ENCODE peak calls at places on chromosomes 4 and X, in seven cellular contexts. One of them, this sample, is unnamed.

GRCh38 chr4:164116286-164116685 is 621.8 kb downstream of the TMA16 start:
- DNase-seq in endodermal cell: no peak
- DNase-seq in heart left ventricle: no peak
- DNase-seq in transverse colon: no peak
- DNase-seq in sigmoid colon: no peak
- DNase-seq in brain microvascular endothelial cell: no peak
- DNase-seq in left lung: no peak
- DNase-seq in this sample: no peak

GRCh38 chrX:118164138-118164537 is 47.5 kb upstream of the KLHL13 start:
- DNase-seq in endodermal cell: no peak
- DNase-seq in heart left ventricle: no peak
- DNase-seq in transverse colon: no peak
- DNase-seq in sigmoid colon: no peak
- DNase-seq in brain microvascular endothelial cell: no peak
- DNase-seq in left lung: no peak
- DNase-seq in this sample: no peak

GRCh38 chr4:56129431-56129861 is 180.7 kb downstream of the CEP135 start:
- DNase-seq in endodermal cell: peak; percentile 87
- DNase-seq in heart left ventricle: no peak
- DNase-seq in transverse colon: peak; percentile 77
- DNase-seq in sigmoid colon: no peak
- DNase-seq in brain microvascular endothelial cell: no peak
- DNase-seq in left lung: no peak
- DNase-seq in this sample: no peak

GRCh38 chr4:131119661-131120060 is 2023.7 kb downstream of the C4orf33 start:
- DNase-seq in endodermal cell: no peak
- DNase-seq in heart left ventricle: no peak
- DNase-seq in transverse colon: no peak
- DNase-seq in sigmoid colon: no peak
- DNase-seq in brain microvascular endothelial cell: no peak
- DNase-seq in left lung: no peak
- DNase-seq in this sample: no peak

GRCh38 chrX:120200851-120201250 is 42.4 kb downstream of the RHOXF2 start:
- DNase-seq in endodermal cell: no peak
- DNase-seq in heart left ventricle: no peak
- DNase-seq in transverse colon: no peak
- DNase-seq in sigmoid colon: no peak
- DNase-seq in brain microvascular endothelial cell: no peak
- DNase-seq in left lung: no peak
- DNase-seq in this sample: no peak

GRCh38 chrX:50081282-50081955 is 119.4 kb downstream of the AKAP4 start:
- DNase-seq in endodermal cell: peak; percentile 76
- DNase-seq in heart left ventricle: no peak
- DNase-seq in transverse colon: peak; percentile 27
- DNase-seq in sigmoid colon: no peak
- DNase-seq in brain microvascular endothelial cell: peak; percentile 5
- DNase-seq in left lung: peak; percentile 40
- DNase-seq in this sample: peak; percentile 66

GRCh38 chr4:151195801-151196200 is 81.2 kb upstream of the PRSS48 start:
- DNase-seq in endodermal cell: no peak
- DNase-seq in heart left ventricle: no peak
- DNase-seq in transverse colon: no peak
- DNase-seq in sigmoid colon: no peak
- DNase-seq in brain microvascular endothelial cell: peak; percentile 25
- DNase-seq in left lung: no peak
- DNase-seq in this sample: no peak

GRCh38 chrX:45851434-45851991 is 650.8 kb upstream of the DIPK2B start:
- DNase-seq in endodermal cell: peak; percentile 82
- DNase-seq in heart left ventricle: peak; percentile 57
- DNase-seq in transverse colon: peak; percentile 27
- DNase-seq in sigmoid colon: no peak
- DNase-seq in brain microvascular endothelial cell: no peak
- DNase-seq in left lung: peak; percentile 81
- DNase-seq in this sample: peak; percentile 62

GRCh38 chrX:45669715-45670360 is 469.2 kb upstream of the DIPK2B start:
- DNase-seq in endodermal cell: no peak
- DNase-seq in heart left ventricle: no peak
- DNase-seq in transverse colon: no peak
- DNase-seq in sigmoid colon: no peak
- DNase-seq in brain microvascular endothelial cell: no peak
- DNase-seq in left lung: no peak
- DNase-seq in this sample: no peak

GRCh38 chrX:42944381-42944998 is 166.5 kb upstream of the PPP1R2C start:
- DNase-seq in endodermal cell: no peak
- DNase-seq in heart left ventricle: no peak
- DNase-seq in transverse colon: no peak
- DNase-seq in sigmoid colon: no peak
- DNase-seq in brain microvascular endothelial cell: no peak
- DNase-seq in left lung: no peak
- DNase-seq in this sample: no peak

GRCh38 chrX:150940844-150941495 is 42.2 kb upstream of the HMGB3 start:
- DNase-seq in endodermal cell: no peak
- DNase-seq in heart left ventricle: no peak
- DNase-seq in transverse colon: peak; percentile 32
- DNase-seq in sigmoid colon: no peak
- DNase-seq in brain microvascular endothelial cell: no peak
- DNase-seq in left lung: no peak
- DNase-seq in this sample: no peak

GRCh38 chr4:165541773-165542459 is 163.1 kb downstream of the CPE start:
- DNase-seq in endodermal cell: no peak
- DNase-seq in heart left ventricle: no peak
- DNase-seq in transverse colon: no peak
- DNase-seq in sigmoid colon: no peak
- DNase-seq in brain microvascular endothelial cell: no peak
- DNase-seq in left lung: no peak
- DNase-seq in this sample: no peak

GRCh38 chrX:39984191-39984956 is 113.4 kb downstream of the BCOR start:
- DNase-seq in endodermal cell: no peak
- DNase-seq in heart left ventricle: no peak
- DNase-seq in transverse colon: no peak
- DNase-seq in sigmoid colon: no peak
- DNase-seq in brain microvascular endothelial cell: no peak
- DNase-seq in left lung: no peak
- DNase-seq in this sample: no peak

GRCh38 chr4:89294583-89295244 is 12.9 kb downstream of the GPRIN3 start:
- DNase-seq in endodermal cell: no peak
- DNase-seq in heart left ventricle: no peak
- DNase-seq in transverse colon: no peak
- DNase-seq in sigmoid colon: no peak
- DNase-seq in brain microvascular endothelial cell: no peak
- DNase-seq in left lung: no peak
- DNase-seq in this sample: no peak

GRCh38 chr4:89298160-89298559 is 9.4 kb downstream of the GPRIN3 start:
- DNase-seq in endodermal cell: no peak
- DNase-seq in heart left ventricle: no peak
- DNase-seq in transverse colon: peak; percentile 66
- DNase-seq in sigmoid colon: no peak
- DNase-seq in brain microvascular endothelial cell: no peak
- DNase-seq in left lung: no peak
- DNase-seq in this sample: no peak

GRCh38 chr4:89296871-89297270 is 10.7 kb downstream of the GPRIN3 start:
- DNase-seq in endodermal cell: no peak
- DNase-seq in heart left ventricle: no peak
- DNase-seq in transverse colon: no peak
- DNase-seq in sigmoid colon: no peak
- DNase-seq in brain microvascular endothelial cell: no peak
- DNase-seq in left lung: no peak
- DNase-seq in this sample: no peak

GRCh38 chr4:89295415-89295927 is 12.1 kb downstream of the GPRIN3 start:
- DNase-seq in endodermal cell: no peak
- DNase-seq in heart left ventricle: no peak
- DNase-seq in transverse colon: no peak
- DNase-seq in sigmoid colon: no peak
- DNase-seq in brain microvascular endothelial cell: no peak
- DNase-seq in left lung: no peak
- DNase-seq in this sample: no peak

GRCh38 chr4:89296399-89296798 is 11.2 kb downstream of the GPRIN3 start:
- DNase-seq in endodermal cell: no peak
- DNase-seq in heart left ventricle: no peak
- DNase-seq in transverse colon: no peak
- DNase-seq in sigmoid colon: no peak
- DNase-seq in brain microvascular endothelial cell: no peak
- DNase-seq in left lung: no peak
- DNase-seq in this sample: no peak
- H3K27me3 ChIP-seq in endodermal cell: no peaks in the 10 kb centered on the region
- H3K27me3 ChIP-seq in heart left ventricle: no peaks in the 10 kb centered on the region
- H3K27me3 ChIP-seq in transverse colon: no peaks in the 10 kb centered on the region
- H3K27me3 ChIP-seq in sigmoid colon: no peaks in the 10 kb centered on the region
- H3K27me3 ChIP-seq in brain microvascular endothelial cell: no peaks in the 10 kb centered on the region
- H3K27me3 ChIP-seq in left lung: no peaks in the 10 kb centered on the region
- H3K27me3 ChIP-seq in this sample: no peaks in the 10 kb centered on the region

GRCh38 chrX:100650841-100651240 is 6.8 kb downstream of the SRPX2 start:
- DNase-seq in endodermal cell: no peak
- DNase-seq in heart left ventricle: no peak
- DNase-seq in transverse colon: no peak
- DNase-seq in sigmoid colon: no peak
- DNase-seq in brain microvascular endothelial cell: no peak
- DNase-seq in left lung: no peak
- DNase-seq in this sample: no peak

GRCh38 chrX:100648601-100649417 is 4.8 kb downstream of the SRPX2 start:
- DNase-seq in endodermal cell: peak; percentile 55
- DNase-seq in heart left ventricle: no peak
- DNase-seq in transverse colon: peak; percentile 20
- DNase-seq in sigmoid colon: no peak
- DNase-seq in brain microvascular endothelial cell: peak; percentile 82
- DNase-seq in left lung: no peak
- DNase-seq in this sample: no peak

GRCh38 chrX:100652266-100652665 is 8.3 kb downstream of the SRPX2 start:
- DNase-seq in endodermal cell: no peak
- DNase-seq in heart left ventricle: no peak
- DNase-seq in transverse colon: no peak
- DNase-seq in sigmoid colon: no peak
- DNase-seq in brain microvascular endothelial cell: no peak
- DNase-seq in left lung: no peak
- DNase-seq in this sample: no peak

GRCh38 chrX:100647739-100648138 is 3.7 kb downstream of the SRPX2 start:
- DNase-seq in endodermal cell: no peak
- DNase-seq in heart left ventricle: no peak
- DNase-seq in transverse colon: no peak
- DNase-seq in sigmoid colon: no peak
- DNase-seq in brain microvascular endothelial cell: no peak
- DNase-seq in left lung: no peak
- DNase-seq in this sample: no peak

DNA sequence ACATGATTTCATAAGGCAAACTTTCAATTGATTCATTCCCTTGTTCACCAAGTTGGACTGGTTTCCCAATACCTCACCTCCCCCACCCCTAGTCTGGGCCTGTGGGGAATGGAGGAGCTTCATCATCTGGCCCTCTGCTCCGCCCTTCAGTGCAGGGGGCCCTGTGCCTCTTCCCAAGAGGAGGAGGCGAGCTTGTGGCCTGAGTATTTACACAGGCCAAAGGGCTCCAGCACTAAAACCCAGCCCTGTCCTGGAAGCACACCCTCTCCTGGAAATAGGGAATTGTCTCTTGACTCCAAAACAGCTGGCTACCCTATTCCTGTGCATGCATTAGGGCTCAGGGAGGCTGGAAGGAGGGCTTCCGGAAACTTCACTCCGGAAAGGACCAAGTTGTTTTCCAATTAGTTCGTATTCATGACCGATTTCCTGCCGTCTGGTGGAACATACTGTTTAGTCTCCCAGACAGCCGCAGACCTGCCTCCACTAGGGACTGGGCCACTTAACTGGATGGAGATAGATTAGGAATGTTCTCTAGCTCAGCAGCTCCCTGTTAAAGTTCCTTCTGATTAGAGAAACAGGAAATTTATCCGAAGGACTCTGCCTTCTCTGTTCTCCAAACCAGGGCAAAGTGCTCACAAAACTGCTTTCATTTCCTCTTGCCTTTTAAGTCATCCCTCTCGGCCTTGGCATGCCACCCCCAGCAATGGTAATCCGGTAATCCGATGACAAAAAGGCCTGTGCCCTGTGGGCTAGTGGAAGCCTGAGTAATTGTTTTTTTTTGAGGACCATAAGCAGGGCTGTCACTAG is 5.8 kb downstream of the SRPX2 start:
- DNase-seq in endodermal cell: peak; percentile 58
- DNase-seq in heart left ventricle: peak; percentile 62
- DNase-seq in transverse colon: peak; percentile 75
- DNase-seq in sigmoid colon: peak; percentile 92
- DNase-seq in brain microvascular endothelial cell: peak; percentile 83
- DNase-seq in left lung: no peak
- DNase-seq in this sample: peak; percentile 78
- H3K27me3 ChIP-seq in endodermal cell: no peaks in the 10 kb centered on the region
- H3K27me3 ChIP-seq in heart left ventricle: no peaks in the 10 kb centered on the region
- H3K27me3 ChIP-seq in transverse colon: no peaks in the 10 kb centered on the region
- H3K27me3 ChIP-seq in sigmoid colon: no peaks in the 10 kb centered on the region
- H3K27me3 ChIP-seq in brain microvascular endothelial cell: no peaks in the 10 kb centered on the region
- H3K27me3 ChIP-seq in left lung: no peaks in the 10 kb centered on the region
- H3K27me3 ChIP-seq in this sample: no peaks in the 10 kb centered on the region

DNA sequence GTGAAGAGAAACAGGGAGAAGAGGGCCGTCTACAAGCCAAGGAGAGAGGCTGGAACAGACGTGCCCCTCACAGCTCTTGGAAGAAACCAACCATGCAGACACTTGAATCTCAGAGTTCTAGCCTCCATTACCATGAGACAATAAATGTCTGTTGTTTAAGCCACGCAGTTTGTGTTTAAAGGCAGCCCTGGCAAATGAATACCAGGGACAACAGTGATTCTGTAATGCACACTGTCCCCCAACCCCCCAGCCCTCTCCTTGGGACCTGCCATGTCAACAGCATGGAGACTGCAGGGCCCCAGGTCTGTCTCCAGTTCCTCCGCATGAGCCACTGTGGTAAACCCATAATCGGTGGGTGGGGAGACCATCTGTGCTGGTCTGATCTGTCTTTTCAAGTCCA is 348.0 kb upstream of the KLF3 start:
- DNase-seq in endodermal cell: no peak
- DNase-seq in heart left ventricle: no peak
- DNase-seq in transverse colon: no peak
- DNase-seq in sigmoid colon: no peak
- DNase-seq in brain microvascular endothelial cell: no peak
- DNase-seq in left lung: no peak
- DNase-seq in this sample: no peak
- H3K27me3 ChIP-seq in endodermal cell: no peaks in the 10 kb centered on the region
- H3K27me3 ChIP-seq in heart left ventricle: no peaks in the 10 kb centered on the region
- H3K27me3 ChIP-seq in transverse colon: no peaks in the 10 kb centered on the region
- H3K27me3 ChIP-seq in sigmoid colon: no peaks in the 10 kb centered on the region
- H3K27me3 ChIP-seq in brain microvascular endothelial cell: no peaks in the 10 kb centered on the region
- H3K27me3 ChIP-seq in left lung: no peaks in the 10 kb centered on the region
- H3K27me3 ChIP-seq in this sample: no peaks in the 10 kb centered on the region

DNA sequence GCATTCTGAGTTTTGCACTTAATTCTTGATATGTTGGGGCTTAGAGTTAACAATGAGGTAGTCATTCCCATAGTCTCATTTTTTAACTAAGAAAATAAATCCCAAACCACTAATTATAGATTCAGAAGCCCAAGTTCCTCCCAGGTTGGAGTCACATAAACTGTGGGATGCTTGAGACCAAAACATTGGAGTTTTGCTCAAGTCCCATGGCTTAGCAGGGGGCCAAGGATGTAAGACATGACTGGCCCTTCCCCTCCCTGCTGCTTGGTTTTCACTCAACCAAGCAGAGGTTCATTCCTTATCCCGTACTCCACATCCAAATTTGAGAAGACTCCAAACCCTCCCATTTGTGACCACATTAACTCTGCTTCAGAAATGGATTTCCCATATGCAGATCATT is 101.3 kb downstream of the LIMCH1 start:
- DNase-seq in endodermal cell: no peak
- DNase-seq in heart left ventricle: no peak
- DNase-seq in transverse colon: no peak
- DNase-seq in sigmoid colon: no peak
- DNase-seq in brain microvascular endothelial cell: no peak
- DNase-seq in left lung: no peak
- DNase-seq in this sample: no peak
- H3K27me3 ChIP-seq in endodermal cell: peaks cover 6% of the 10 kb centered on the region
- H3K27me3 ChIP-seq in heart left ventricle: no peaks in the 10 kb centered on the region
- H3K27me3 ChIP-seq in transverse colon: peaks cover 11% of the 10 kb centered on the region
- H3K27me3 ChIP-seq in sigmoid colon: no peaks in the 10 kb centered on the region
- H3K27me3 ChIP-seq in brain microvascular endothelial cell: peaks cover 15% of the 10 kb centered on the region
- H3K27me3 ChIP-seq in left lung: no peaks in the 10 kb centered on the region
- H3K27me3 ChIP-seq in this sample: no peaks in the 10 kb centered on the region